ENCODE peak calls at places on chromosomes 4 and X, in eight cellular contexts. One of them, this sample, is unnamed.

GRCh38 chr4:80295841-80296240 is 29.4 kb downstream of the FGF5 start:
- DNase-seq in neural progenitor cell: no peak
- DNase-seq in OCI-LY7: no peak
- DNase-seq in BE2C: no peak
- DNase-seq in fibroblast of lung: no peak
- DNase-seq in IMR-90: peak; percentile 60
- DNase-seq in colonic mucosa: no peak
- DNase-seq in GM12878: no peak
- DNase-seq in this sample: no peak

GRCh38 chr4:137960371-137961050 is 281.6 kb downstream of the SLC7A11 start:
- DNase-seq in neural progenitor cell: no peak
- DNase-seq in OCI-LY7: no peak
- DNase-seq in BE2C: no peak
- DNase-seq in fibroblast of lung: peak; percentile 87
- DNase-seq in IMR-90: peak; percentile 92
- DNase-seq in colonic mucosa: no peak
- DNase-seq in GM12878: no peak
- DNase-seq in this sample: no peak

GRCh38 chrX:8960809-8961413 is 73.0 kb downstream of the FAM9B start:
- DNase-seq in neural progenitor cell: peak; percentile 29
- DNase-seq in OCI-LY7: no peak
- DNase-seq in BE2C: no peak
- DNase-seq in fibroblast of lung: peak; percentile 22
- DNase-seq in IMR-90: no peak
- DNase-seq in colonic mucosa: no peak
- DNase-seq in GM12878: no peak
- DNase-seq in this sample: no peak

GRCh38 chr4:153013202-153013988 is 77.3 kb downstream of the FHDC1 start:
- DNase-seq in neural progenitor cell: no peak
- DNase-seq in OCI-LY7: no peak
- DNase-seq in BE2C: no peak
- DNase-seq in fibroblast of lung: peak; percentile 8
- DNase-seq in IMR-90: no peak
- DNase-seq in colonic mucosa: no peak
- DNase-seq in GM12878: no peak
- DNase-seq in this sample: no peak

GRCh38 chrX:24334473-24334872 is 20.6 kb upstream of the SUPT20HL2 start:
- DNase-seq in neural progenitor cell: no peak
- DNase-seq in OCI-LY7: no peak
- DNase-seq in BE2C: no peak
- DNase-seq in fibroblast of lung: no peak
- DNase-seq in IMR-90: peak; percentile 6
- DNase-seq in colonic mucosa: no peak
- DNase-seq in GM12878: no peak
- DNase-seq in this sample: no peak

GRCh38 chr4:144646523-144647094 is 653 bp downstream of the HHIP start:
- DNase-seq in neural progenitor cell: peak; percentile 58
- DNase-seq in OCI-LY7: no peak
- DNase-seq in BE2C: peak; percentile 48
- DNase-seq in fibroblast of lung: no peak
- DNase-seq in IMR-90: no peak
- DNase-seq in colonic mucosa: no peak
- DNase-seq in GM12878: no peak
- DNase-seq in this sample: no peak

GRCh38 chr4:139761461-139761860 is 95.8 kb downstream of the MGST2 start:
- DNase-seq in neural progenitor cell: no peak
- DNase-seq in OCI-LY7: peak; percentile 63
- DNase-seq in BE2C: peak; percentile 83
- DNase-seq in fibroblast of lung: no peak
- DNase-seq in IMR-90: peak; percentile 23
- DNase-seq in colonic mucosa: no peak
- DNase-seq in GM12878: no peak
- DNase-seq in this sample: no peak

GRCh38 chrX:13646154-13646549 is 6.8 kb upstream of the TCEANC start:
- DNase-seq in neural progenitor cell: peak; percentile 80
- DNase-seq in OCI-LY7: peak; percentile 28
- DNase-seq in BE2C: peak; percentile 62
- DNase-seq in fibroblast of lung: peak; percentile 75
- DNase-seq in IMR-90: peak; percentile 65
- DNase-seq in colonic mucosa: peak; percentile 64
- DNase-seq in GM12878: no peak
- DNase-seq in this sample: peak; percentile 43

GRCh38 chr4:126395661-126396060 is 1080.9 kb downstream of the FAT4 start:
- DNase-seq in neural progenitor cell: no peak
- DNase-seq in OCI-LY7: no peak
- DNase-seq in BE2C: no peak
- DNase-seq in fibroblast of lung: peak; percentile 4
- DNase-seq in IMR-90: peak; percentile 33
- DNase-seq in colonic mucosa: no peak
- DNase-seq in GM12878: no peak
- DNase-seq in this sample: no peak

GRCh38 chr4:147732516-147733193 is 767 bp downstream of the ARHGAP10 start:
- DNase-seq in neural progenitor cell: peak; percentile 87
- DNase-seq in OCI-LY7: no peak
- DNase-seq in BE2C: peak; percentile 46
- DNase-seq in fibroblast of lung: peak; percentile 60
- DNase-seq in IMR-90: peak; percentile 39
- DNase-seq in colonic mucosa: peak; percentile 33
- DNase-seq in GM12878: no peak
- DNase-seq in this sample: peak; percentile 47

GRCh38 chrX:70437011-70437410 is 7.6 kb upstream of the DLG3 start:
- DNase-seq in neural progenitor cell: no peak
- DNase-seq in OCI-LY7: no peak
- DNase-seq in BE2C: no peak
- DNase-seq in fibroblast of lung: no peak
- DNase-seq in IMR-90: no peak
- DNase-seq in colonic mucosa: no peak
- DNase-seq in GM12878: no peak
- DNase-seq in this sample: no peak
- H3K4me3 ChIP-seq in neural progenitor cell: no peak overlapping the region
- H3K4me3 ChIP-seq in OCI-LY7: no peak overlapping the region
- H3K4me3 ChIP-seq in BE2C: no peak overlapping the region
- H3K4me3 ChIP-seq in fibroblast of lung: no peak overlapping the region
- H3K4me3 ChIP-seq in IMR-90: no peak overlapping the region
- H3K4me3 ChIP-seq in colonic mucosa: no peak overlapping the region
- H3K4me3 ChIP-seq in GM12878: no peak overlapping the region
- H3K4me3 ChIP-seq in this sample: no peak overlapping the region

GRCh38 chr4:17687237-17687857 is 72.9 kb downstream of the MED28 start:
- DNase-seq in neural progenitor cell: no peak
- DNase-seq in OCI-LY7: no peak
- DNase-seq in BE2C: no peak
- DNase-seq in fibroblast of lung: no peak
- DNase-seq in IMR-90: no peak
- DNase-seq in colonic mucosa: no peak
- DNase-seq in GM12878: no peak
- DNase-seq in this sample: no peak
- TF ChIP-seq CTCF in neural progenitor cell: no peak
- TF ChIP-seq CTCF in OCI-LY7: no peak
- TF ChIP-seq CTCF in BE2C: no peak
- TF ChIP-seq CTCF in fibroblast of lung: no peak
- TF ChIP-seq CTCF in IMR-90: no peak
- TF ChIP-seq CTCF in colonic mucosa: no peak
- TF ChIP-seq CTCF in GM12878: no peak
- TF ChIP-seq CTCF in this sample: no peak

DNA sequence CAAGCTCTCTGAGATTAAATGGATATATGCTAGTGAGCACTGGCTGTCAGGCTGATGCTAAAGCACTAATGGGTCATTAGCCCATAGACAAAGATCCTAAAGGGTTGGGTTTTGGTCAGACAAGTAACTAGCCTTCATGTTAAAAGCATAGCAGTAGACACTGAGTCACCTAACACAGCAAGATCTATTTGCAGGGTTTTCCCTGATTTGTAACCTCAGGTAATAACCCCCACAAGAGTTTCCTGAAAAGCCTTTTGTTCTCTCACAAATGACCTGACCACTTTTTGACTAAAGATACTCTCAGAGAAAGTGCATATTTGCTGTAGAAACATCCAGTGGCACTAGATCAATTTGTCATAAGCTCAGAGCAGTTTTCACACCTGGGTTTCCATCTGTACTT is 251.1 kb upstream of the TEX13A start:
- DNase-seq in neural progenitor cell: no peak
- DNase-seq in OCI-LY7: no peak
- DNase-seq in BE2C: no peak
- DNase-seq in fibroblast of lung: no peak
- DNase-seq in IMR-90: no peak
- DNase-seq in colonic mucosa: no peak
- DNase-seq in GM12878: no peak
- DNase-seq in this sample: no peak
- H3K4me1 ChIP-seq in neural progenitor cell: no peaks in the 10 kb centered on the region
- H3K4me1 ChIP-seq in OCI-LY7: no peaks in the 10 kb centered on the region
- H3K4me1 ChIP-seq in BE2C: no peaks in the 10 kb centered on the region
- H3K4me1 ChIP-seq in fibroblast of lung: no peaks in the 10 kb centered on the region
- H3K4me1 ChIP-seq in IMR-90: no peaks in the 10 kb centered on the region
- H3K4me1 ChIP-seq in colonic mucosa: no peaks in the 10 kb centered on the region
- H3K4me1 ChIP-seq in GM12878: no peaks in the 10 kb centered on the region
- H3K4me1 ChIP-seq in this sample: no peaks in the 10 kb centered on the region

GRCh38 chr4:184812181-184812542 is 13.6 kb downstream of the ACSL1 start:
- DNase-seq in neural progenitor cell: no peak
- DNase-seq in OCI-LY7: no peak
- DNase-seq in BE2C: no peak
- DNase-seq in fibroblast of lung: no peak
- DNase-seq in IMR-90: no peak
- DNase-seq in colonic mucosa: no peak
- DNase-seq in GM12878: no peak
- DNase-seq in this sample: no peak
- H3K4me3 ChIP-seq in neural progenitor cell: no peak overlapping the region
- H3K4me3 ChIP-seq in OCI-LY7: no peak overlapping the region
- H3K4me3 ChIP-seq in BE2C: no peak overlapping the region
- H3K4me3 ChIP-seq in fibroblast of lung: no peak overlapping the region
- H3K4me3 ChIP-seq in IMR-90: no peak overlapping the region
- H3K4me3 ChIP-seq in colonic mucosa: no peak overlapping the region
- H3K4me3 ChIP-seq in GM12878: no peak overlapping the region
- H3K4me3 ChIP-seq in this sample: no peak overlapping the region

GRCh38 chr4:185780472-185780871 is 31.5 kb downstream of the SORBS2 start:
- DNase-seq in neural progenitor cell: no peak
- DNase-seq in OCI-LY7: no peak
- DNase-seq in BE2C: no peak
- DNase-seq in fibroblast of lung: no peak
- DNase-seq in IMR-90: no peak
- DNase-seq in colonic mucosa: no peak
- DNase-seq in GM12878: no peak
- DNase-seq in this sample: no peak

GRCh38 chr4:185783574-185783973 is 28.4 kb downstream of the SORBS2 start:
- DNase-seq in neural progenitor cell: no peak
- DNase-seq in OCI-LY7: no peak
- DNase-seq in BE2C: no peak
- DNase-seq in fibroblast of lung: no peak
- DNase-seq in IMR-90: no peak
- DNase-seq in colonic mucosa: no peak
- DNase-seq in GM12878: no peak
- DNase-seq in this sample: no peak

GRCh38 chr4:185779520-185779919 is 32.5 kb downstream of the SORBS2 start:
- DNase-seq in neural progenitor cell: peak; percentile 67
- DNase-seq in OCI-LY7: no peak
- DNase-seq in BE2C: no peak
- DNase-seq in fibroblast of lung: no peak
- DNase-seq in IMR-90: no peak
- DNase-seq in colonic mucosa: no peak
- DNase-seq in GM12878: no peak
- DNase-seq in this sample: no peak

GRCh38 chr4:185781555-185782215 is 30.3 kb downstream of the SORBS2 start:
- DNase-seq in neural progenitor cell: no peak
- DNase-seq in OCI-LY7: no peak
- DNase-seq in BE2C: no peak
- DNase-seq in fibroblast of lung: no peak
- DNase-seq in IMR-90: no peak
- DNase-seq in colonic mucosa: no peak
- DNase-seq in GM12878: no peak
- DNase-seq in this sample: no peak

DNA sequence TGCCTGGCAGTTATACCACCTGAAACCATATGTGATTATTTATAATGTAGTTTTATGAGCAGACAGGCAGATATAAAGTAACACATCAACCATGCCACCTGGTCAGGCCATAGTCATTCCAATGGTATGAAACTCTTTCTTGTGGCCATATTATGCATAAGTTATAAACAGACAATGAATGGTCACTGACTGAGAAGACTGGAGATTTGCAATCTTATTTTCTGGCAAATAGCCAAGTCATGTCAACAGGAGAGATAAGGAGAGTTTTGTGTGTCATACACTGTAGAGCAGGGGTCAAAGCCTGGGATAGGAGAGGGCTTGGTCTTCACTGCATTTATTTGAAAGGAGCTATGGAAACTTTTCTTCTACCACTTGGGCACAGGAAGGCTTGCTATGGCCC is 29.5 kb downstream of the SORBS2 start:
- DNase-seq in neural progenitor cell: no peak
- DNase-seq in OCI-LY7: no peak
- DNase-seq in BE2C: no peak
- DNase-seq in fibroblast of lung: peak; percentile 17
- DNase-seq in IMR-90: peak; percentile 65
- DNase-seq in colonic mucosa: no peak
- DNase-seq in GM12878: no peak
- DNase-seq in this sample: no peak
- TF ChIP-seq CTCF in neural progenitor cell: no peak
- TF ChIP-seq CTCF in OCI-LY7: no peak
- TF ChIP-seq CTCF in BE2C: no peak
- TF ChIP-seq CTCF in fibroblast of lung: no peak
- TF ChIP-seq CTCF in IMR-90: no peak
- TF ChIP-seq CTCF in colonic mucosa: no peak
- TF ChIP-seq CTCF in GM12878: no peak
- TF ChIP-seq CTCF in this sample: no peak

GRCh38 chr4:87006531-87007344 is 71.9 kb downstream of the AFF1 start:
- DNase-seq in neural progenitor cell: peak; percentile 98
- DNase-seq in OCI-LY7: peak; percentile 94
- DNase-seq in BE2C: peak; percentile 96
- DNase-seq in fibroblast of lung: peak; percentile 96
- DNase-seq in IMR-90: peak; percentile 92
- DNase-seq in colonic mucosa: peak; percentile 94
- DNase-seq in GM12878: peak; percentile 71
- DNase-seq in this sample: peak; percentile 97
- H3K4me1 ChIP-seq in neural progenitor cell: peaks cover 58% of the 10 kb centered on the region
- H3K4me1 ChIP-seq in OCI-LY7: peaks cover 66% of the 10 kb centered on the region
- H3K4me1 ChIP-seq in BE2C: peaks cover 12% of the 10 kb centered on the region
- H3K4me1 ChIP-seq in fibroblast of lung: peaks cover 6% of the 10 kb centered on the region
- H3K4me1 ChIP-seq in IMR-90: peaks cover 4% of the 10 kb centered on the region
- H3K4me1 ChIP-seq in colonic mucosa: peaks cover 9% of the 10 kb centered on the region
- H3K4me1 ChIP-seq in GM12878: peaks cover 17% of the 10 kb centered on the region
- H3K4me1 ChIP-seq in this sample: peaks cover 50% of the 10 kb centered on the region

DNA sequence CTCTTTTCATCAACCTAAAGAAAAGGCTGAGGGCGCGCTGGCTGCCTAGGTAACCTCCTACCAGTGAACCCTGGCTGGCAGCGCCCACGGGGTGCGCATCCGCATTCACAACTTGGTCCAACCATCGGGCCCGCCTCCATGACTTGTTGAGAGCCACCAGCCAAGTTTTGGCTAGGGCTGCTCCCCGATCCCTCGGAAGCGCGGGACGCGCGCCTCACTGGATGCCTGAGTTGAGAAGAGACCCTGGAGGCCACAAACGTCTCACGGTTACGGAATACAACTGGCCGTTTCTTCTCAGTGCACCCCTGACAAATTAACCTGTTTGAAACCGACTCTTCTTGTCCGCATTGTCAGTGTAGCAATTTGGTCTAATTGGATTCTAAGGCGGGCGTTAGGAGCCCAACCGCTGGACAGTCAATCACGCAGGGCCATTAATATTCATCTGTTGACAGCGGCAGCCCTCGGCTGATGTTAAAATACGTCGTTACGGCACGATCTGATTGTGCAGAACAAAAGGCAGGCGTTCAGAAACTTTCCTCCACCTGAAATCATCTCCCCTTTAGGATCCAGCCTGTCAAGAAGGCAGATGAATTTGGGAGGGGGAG is 1.3 kb downstream of the GPC3 start:
- DNase-seq in neural progenitor cell: peak; percentile 50
- DNase-seq in OCI-LY7: no peak
- DNase-seq in BE2C: no peak
- DNase-seq in fibroblast of lung: no peak
- DNase-seq in IMR-90: no peak
- DNase-seq in colonic mucosa: no peak
- DNase-seq in GM12878: no peak
- DNase-seq in this sample: no peak
- H3K4me3 ChIP-seq in neural progenitor cell: peak overlapping the region; percentile 66
- H3K4me3 ChIP-seq in OCI-LY7: no peak overlapping the region
- H3K4me3 ChIP-seq in BE2C: no peak overlapping the region
- H3K4me3 ChIP-seq in fibroblast of lung: no peak overlapping the region
- H3K4me3 ChIP-seq in IMR-90: no peak overlapping the region
- H3K4me3 ChIP-seq in colonic mucosa: no peak overlapping the region
- H3K4me3 ChIP-seq in GM12878: no peak overlapping the region
- H3K4me3 ChIP-seq in this sample: no peak overlapping the region

This sample was measured in heart left ventricle.